ENCODE peak calls at places on chromosomes 7 and 10, in eight cellular contexts. One of them, this sample, is unnamed.

GRCh38 chr10:72732521-72732920 is 40.6 kb downstream of the MCU start:
- DNase-seq in heart left ventricle: no peak
- DNase-seq in ovary: no peak
- DNase-seq in esophagus muscularis mucosa: no peak
- DNase-seq in sigmoid colon: no peak
- DNase-seq in HCT116: no peak
- DNase-seq in IMR-90: no peak
- DNase-seq in stomach: no peak
- DNase-seq in this sample: no peak

GRCh38 chr7:29042893-29043292 is 84.8 kb upstream of the TRIL start:
- DNase-seq in heart left ventricle: no peak
- DNase-seq in ovary: no peak
- DNase-seq in esophagus muscularis mucosa: no peak
- DNase-seq in sigmoid colon: no peak
- DNase-seq in HCT116: no peak
- DNase-seq in IMR-90: no peak
- DNase-seq in stomach: peak; percentile 55
- DNase-seq in this sample: no peak

GRCh38 chr10:131822013-131822693 is 78.7 kb upstream of the PPP2R2D start:
- DNase-seq in heart left ventricle: no peak
- DNase-seq in ovary: no peak
- DNase-seq in esophagus muscularis mucosa: no peak
- DNase-seq in sigmoid colon: peak; percentile 39
- DNase-seq in HCT116: no peak
- DNase-seq in IMR-90: no peak
- DNase-seq in stomach: peak; percentile 15
- DNase-seq in this sample: peak; percentile 4

GRCh38 chr7:83701744-83702143 is 52.8 kb upstream of the SEMA3E start:
- DNase-seq in heart left ventricle: no peak
- DNase-seq in ovary: no peak
- DNase-seq in esophagus muscularis mucosa: no peak
- DNase-seq in sigmoid colon: no peak
- DNase-seq in HCT116: no peak
- DNase-seq in IMR-90: no peak
- DNase-seq in stomach: no peak
- DNase-seq in this sample: no peak

GRCh38 chr10:76975131-76975530 is 662.5 kb downstream of the KCNMA1 start:
- DNase-seq in heart left ventricle: no peak
- DNase-seq in ovary: no peak
- DNase-seq in esophagus muscularis mucosa: no peak
- DNase-seq in sigmoid colon: no peak
- DNase-seq in HCT116: no peak
- DNase-seq in IMR-90: no peak
- DNase-seq in stomach: no peak
- DNase-seq in this sample: no peak

GRCh38 chr7:2805213-2806003 is 38.7 kb downstream of the GNA12 start:
- DNase-seq in heart left ventricle: no peak
- DNase-seq in ovary: peak; percentile 75
- DNase-seq in esophagus muscularis mucosa: no peak
- DNase-seq in sigmoid colon: no peak
- DNase-seq in HCT116: no peak
- DNase-seq in IMR-90: no peak
- DNase-seq in stomach: peak; percentile 18
- DNase-seq in this sample: no peak

GRCh38 chr10:113272511-113272910 is 280.3 kb upstream of the HABP2 start:
- DNase-seq in heart left ventricle: no peak
- DNase-seq in ovary: no peak
- DNase-seq in esophagus muscularis mucosa: no peak
- DNase-seq in sigmoid colon: no peak
- DNase-seq in HCT116: no peak
- DNase-seq in IMR-90: no peak
- DNase-seq in stomach: no peak
- DNase-seq in this sample: peak; percentile 25

GRCh38 chr7:51430480-51431086 is 114.0 kb upstream of the COBL start:
- DNase-seq in heart left ventricle: peak; percentile 23
- DNase-seq in ovary: peak; percentile 45
- DNase-seq in esophagus muscularis mucosa: no peak
- DNase-seq in sigmoid colon: no peak
- DNase-seq in HCT116: peak; percentile 34
- DNase-seq in IMR-90: peak; percentile 12
- DNase-seq in stomach: no peak
- DNase-seq in this sample: no peak

GRCh38 chr10:10204415-10204814 is 813.3 kb upstream of the CELF2 start:
- DNase-seq in heart left ventricle: no peak
- DNase-seq in ovary: no peak
- DNase-seq in esophagus muscularis mucosa: no peak
- DNase-seq in sigmoid colon: no peak
- DNase-seq in HCT116: no peak
- DNase-seq in IMR-90: no peak
- DNase-seq in stomach: no peak
- DNase-seq in this sample: no peak

GRCh38 chr10:126049741-126050140 is 153.4 kb downstream of the FANK1 start:
- DNase-seq in heart left ventricle: peak; percentile 56
- DNase-seq in ovary: no peak
- DNase-seq in esophagus muscularis mucosa: no peak
- DNase-seq in sigmoid colon: no peak
- DNase-seq in HCT116: no peak
- DNase-seq in IMR-90: peak; percentile 86
- DNase-seq in stomach: no peak
- DNase-seq in this sample: no peak

GRCh38 chr7:138982204-138982623 is 1.0 kb upstream of the KIAA1549 start:
- DNase-seq in heart left ventricle: no peak
- DNase-seq in ovary: no peak
- DNase-seq in esophagus muscularis mucosa: no peak
- DNase-seq in sigmoid colon: no peak
- DNase-seq in HCT116: no peak
- DNase-seq in IMR-90: no peak
- DNase-seq in stomach: no peak
- DNase-seq in this sample: no peak

GRCh38 chr7:94043299-94043698 is 39.1 kb upstream of the BET1 start:
- DNase-seq in heart left ventricle: no peak
- DNase-seq in ovary: no peak
- DNase-seq in esophagus muscularis mucosa: no peak
- DNase-seq in sigmoid colon: no peak
- DNase-seq in HCT116: no peak
- DNase-seq in IMR-90: peak; percentile 69
- DNase-seq in stomach: no peak
- DNase-seq in this sample: no peak

GRCh38 chr7:22618528-22618927 is 108.5 kb upstream of the IL6 start:
- DNase-seq in heart left ventricle: no peak
- DNase-seq in ovary: no peak
- DNase-seq in esophagus muscularis mucosa: no peak
- DNase-seq in sigmoid colon: no peak
- DNase-seq in HCT116: no peak
- DNase-seq in IMR-90: no peak
- DNase-seq in stomach: no peak
- DNase-seq in this sample: no peak

GRCh38 chr10:35356725-35357092 is 20.4 kb downstream of the CCNY start:
- DNase-seq in heart left ventricle: no peak
- DNase-seq in ovary: no peak
- DNase-seq in esophagus muscularis mucosa: no peak
- DNase-seq in sigmoid colon: no peak
- DNase-seq in HCT116: no peak
- DNase-seq in IMR-90: no peak
- DNase-seq in stomach: no peak
- DNase-seq in this sample: no peak

GRCh38 chr7:84697506-84697905 is 489.4 kb downstream of the SEMA3D start:
- DNase-seq in heart left ventricle: no peak
- DNase-seq in ovary: no peak
- DNase-seq in esophagus muscularis mucosa: no peak
- DNase-seq in sigmoid colon: no peak
- DNase-seq in HCT116: no peak
- DNase-seq in IMR-90: peak; percentile 96
- DNase-seq in stomach: no peak
- DNase-seq in this sample: no peak

GRCh38 chr7:70325509-70326101 is 727.3 kb downstream of the AUTS2 start:
- DNase-seq in heart left ventricle: no peak
- DNase-seq in ovary: no peak
- DNase-seq in esophagus muscularis mucosa: no peak
- DNase-seq in sigmoid colon: no peak
- DNase-seq in HCT116: no peak
- DNase-seq in IMR-90: peak; percentile 9
- DNase-seq in stomach: no peak
- DNase-seq in this sample: no peak

GRCh38 chr7:29265208-29265923 is 70.8 kb downstream of the CHN2 start:
- DNase-seq in heart left ventricle: no peak
- DNase-seq in ovary: no peak
- DNase-seq in esophagus muscularis mucosa: peak; percentile 81
- DNase-seq in sigmoid colon: no peak
- DNase-seq in HCT116: no peak
- DNase-seq in IMR-90: no peak
- DNase-seq in stomach: no peak
- DNase-seq in this sample: no peak

GRCh38 chr7:114806590-114807167 is 115.2 kb upstream of the MDFIC start:
- DNase-seq in heart left ventricle: no peak
- DNase-seq in ovary: no peak
- DNase-seq in esophagus muscularis mucosa: no peak
- DNase-seq in sigmoid colon: peak; percentile 70
- DNase-seq in HCT116: no peak
- DNase-seq in IMR-90: peak; percentile 81
- DNase-seq in stomach: peak; percentile 76
- DNase-seq in this sample: peak; percentile 16

GRCh38 chr10:15751048-15751447 is 31.3 kb upstream of the ITGA8 start:
- DNase-seq in heart left ventricle: no peak
- DNase-seq in ovary: no peak
- DNase-seq in esophagus muscularis mucosa: no peak
- DNase-seq in sigmoid colon: no peak
- DNase-seq in HCT116: no peak
- DNase-seq in IMR-90: no peak
- DNase-seq in stomach: no peak
- DNase-seq in this sample: no peak

GRCh38 chr7:15219758-15220157 is 317.2 kb upstream of the DGKB start:
- DNase-seq in heart left ventricle: no peak
- DNase-seq in ovary: no peak
- DNase-seq in esophagus muscularis mucosa: no peak
- DNase-seq in sigmoid colon: no peak
- DNase-seq in HCT116: no peak
- DNase-seq in IMR-90: no peak
- DNase-seq in stomach: no peak
- DNase-seq in this sample: no peak

DNA sequence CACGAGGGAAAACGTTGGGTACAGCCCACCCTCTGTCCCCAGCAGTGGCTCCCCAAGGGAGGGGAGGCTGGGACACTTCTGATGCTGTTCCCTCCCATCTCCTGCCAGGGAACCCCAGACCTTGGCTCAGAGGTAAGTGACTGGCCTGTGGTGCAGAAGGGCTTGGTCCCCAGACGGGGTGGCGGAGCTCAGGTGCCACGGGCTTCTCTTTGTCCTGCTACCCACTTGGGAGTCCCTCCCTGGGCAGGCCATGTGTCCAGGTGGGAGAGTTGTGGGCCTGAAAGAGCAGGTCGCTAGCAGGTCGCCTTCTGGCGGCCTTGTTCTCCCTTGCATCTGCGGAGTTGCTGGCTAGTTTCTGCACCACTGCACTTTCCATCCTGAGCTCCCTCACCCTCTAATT is 10.1 kb downstream of the ATP5MF start:
- DNase-seq in heart left ventricle: no peak
- DNase-seq in ovary: no peak
- DNase-seq in esophagus muscularis mucosa: no peak
- DNase-seq in sigmoid colon: no peak
- DNase-seq in HCT116: no peak
- DNase-seq in IMR-90: no peak
- DNase-seq in stomach: no peak
- DNase-seq in this sample: no peak
- TF ChIP-seq POLR2A in heart left ventricle: no peak
- TF ChIP-seq POLR2A in ovary: no peak
- TF ChIP-seq POLR2A in esophagus muscularis mucosa: no peak
- TF ChIP-seq POLR2A in sigmoid colon: no peak
- TF ChIP-seq POLR2A in HCT116: no peak
- TF ChIP-seq POLR2A in IMR-90: no peak
- TF ChIP-seq POLR2A in stomach: no peak
- TF ChIP-seq POLR2A in this sample: no peak

GRCh38 chr10:102424145-102424544 is 3.5 kb downstream of the FBXL15 start:
- DNase-seq in heart left ventricle: no peak
- DNase-seq in ovary: peak; percentile 33
- DNase-seq in esophagus muscularis mucosa: no peak
- DNase-seq in sigmoid colon: no peak
- DNase-seq in HCT116: no peak
- DNase-seq in IMR-90: no peak
- DNase-seq in stomach: no peak
- DNase-seq in this sample: no peak
- TF ChIP-seq CTCF in heart left ventricle: no peak
- TF ChIP-seq CTCF in ovary: no peak
- TF ChIP-seq CTCF in esophagus muscularis mucosa: no peak
- TF ChIP-seq CTCF in sigmoid colon: no peak
- TF ChIP-seq CTCF in HCT116: no peak
- TF ChIP-seq CTCF in IMR-90: no peak
- TF ChIP-seq CTCF in stomach: no peak
- TF ChIP-seq CTCF in this sample: no peak

GRCh38 chr7:119724041-119724792 is 548.8 kb upstream of the KCND2 start:
- DNase-seq in heart left ventricle: no peak
- DNase-seq in ovary: no peak
- DNase-seq in esophagus muscularis mucosa: no peak
- DNase-seq in sigmoid colon: no peak
- DNase-seq in HCT116: no peak
- DNase-seq in IMR-90: no peak
- DNase-seq in stomach: no peak
- DNase-seq in this sample: no peak

GRCh38 chr7:119720541-119720940 is 552.4 kb upstream of the KCND2 start:
- DNase-seq in heart left ventricle: no peak
- DNase-seq in ovary: no peak
- DNase-seq in esophagus muscularis mucosa: no peak
- DNase-seq in sigmoid colon: no peak
- DNase-seq in HCT116: peak; percentile 32
- DNase-seq in IMR-90: peak; percentile 84
- DNase-seq in stomach: no peak
- DNase-seq in this sample: no peak
- H3K4me1 ChIP-seq in heart left ventricle: no peaks in the 10 kb centered on the region
- H3K4me1 ChIP-seq in ovary: no peaks in the 10 kb centered on the region
- H3K4me1 ChIP-seq in esophagus muscularis mucosa: no peaks in the 10 kb centered on the region
- H3K4me1 ChIP-seq in sigmoid colon: no peaks in the 10 kb centered on the region
- H3K4me1 ChIP-seq in HCT116: no peaks in the 10 kb centered on the region
- H3K4me1 ChIP-seq in IMR-90: no peaks in the 10 kb centered on the region
- H3K4me1 ChIP-seq in stomach: no peaks in the 10 kb centered on the region
- H3K4me1 ChIP-seq in this sample: no peaks in the 10 kb centered on the region

GRCh38 chr10:7470371-7470770 is 59.5 kb upstream of the SFMBT2 start:
- DNase-seq in heart left ventricle: no peak
- DNase-seq in ovary: no peak
- DNase-seq in esophagus muscularis mucosa: no peak
- DNase-seq in sigmoid colon: no peak
- DNase-seq in HCT116: no peak
- DNase-seq in IMR-90: no peak
- DNase-seq in stomach: no peak
- DNase-seq in this sample: no peak

GRCh38 chr10:7474388-7474787 is 63.6 kb upstream of the SFMBT2 start:
- DNase-seq in heart left ventricle: no peak
- DNase-seq in ovary: no peak
- DNase-seq in esophagus muscularis mucosa: no peak
- DNase-seq in sigmoid colon: no peak
- DNase-seq in HCT116: no peak
- DNase-seq in IMR-90: no peak
- DNase-seq in stomach: no peak
- DNase-seq in this sample: no peak

GRCh38 chr10:7475046-7475860 is 64.4 kb upstream of the SFMBT2 start:
- DNase-seq in heart left ventricle: peak; percentile 25
- DNase-seq in ovary: peak; percentile 75
- DNase-seq in esophagus muscularis mucosa: no peak
- DNase-seq in sigmoid colon: peak; percentile 72
- DNase-seq in HCT116: no peak
- DNase-seq in IMR-90: no peak
- DNase-seq in stomach: no peak
- DNase-seq in this sample: peak; percentile 31

GRCh38 chr10:7473474-7473873 is 62.6 kb upstream of the SFMBT2 start:
- DNase-seq in heart left ventricle: no peak
- DNase-seq in ovary: no peak
- DNase-seq in esophagus muscularis mucosa: no peak
- DNase-seq in sigmoid colon: no peak
- DNase-seq in HCT116: no peak
- DNase-seq in IMR-90: no peak
- DNase-seq in stomach: no peak
- DNase-seq in this sample: no peak

GRCh38 chr10:7471720-7472367 is 61.0 kb upstream of the SFMBT2 start:
- DNase-seq in heart left ventricle: no peak
- DNase-seq in ovary: no peak
- DNase-seq in esophagus muscularis mucosa: no peak
- DNase-seq in sigmoid colon: no peak
- DNase-seq in HCT116: no peak
- DNase-seq in IMR-90: no peak
- DNase-seq in stomach: no peak
- DNase-seq in this sample: no peak
- TF ChIP-seq POLR2A in heart left ventricle: no peak
- TF ChIP-seq POLR2A in ovary: no peak
- TF ChIP-seq POLR2A in esophagus muscularis mucosa: no peak
- TF ChIP-seq POLR2A in sigmoid colon: no peak
- TF ChIP-seq POLR2A in HCT116: no peak
- TF ChIP-seq POLR2A in IMR-90: no peak
- TF ChIP-seq POLR2A in stomach: no peak
- TF ChIP-seq POLR2A in this sample: no peak

This sample was measured in uterus.